ENCODE peak calls at places on chromosomes 11 and 22, in seven cellular contexts. H is fibroblast of mammary gland, S is GM10248, W is AG09319, R is pancreas, G is stomach, N is endothelial cell. Y is an unnamed sample.

GRCh38 chr11:125881291-125881690 is 6.2 kb upstream of the HYLS1 start:
- DNase-seq in H (no peak), S (no peak), W (no peak), R (no peak), G (no peak), N (no peak), Y (no peak)

GRCh38 chr11:22221143-22221542 is 28.3 kb downstream of the ANO5 start:
- DNase-seq in H (no peak), S (no peak), W (no peak), R (no peak), G (no peak), N (no peak), Y (no peak)

GRCh38 chr11:96817488-96817887 is 427.7 kb downstream of the JRKL start:
- DNase-seq in H (peak; percentile 9), S (no peak), W (no peak), R (no peak), G (no peak), N (no peak), Y (no peak)

GRCh38 chr11:44116433-44116832 is 21.0 kb downstream of the EXT2 start:
- DNase-seq in H (no peak), S (no peak), W (no peak), R (no peak), G (no peak), N (no peak), Y (no peak)

GRCh38 chr11:123083623-123084029 is 21.7 kb upstream of the HSPA8 start:
- DNase-seq in H (peak; percentile 99), S (no peak), W (peak; percentile 83), R (peak; percentile 71), G (peak; percentile 76), N (peak; percentile 14), Y (peak; percentile 91)

GRCh38 chr22:32685527-32685926 is 116.0 kb upstream of the TIMP3 start:
- DNase-seq in H (peak; percentile 15), S (no peak), W (no peak), R (no peak), G (no peak), N (no peak), Y (no peak)

GRCh38 chr11:12884751-12885318 is 124.3 kb upstream of the RASSF10 start:
- DNase-seq in H (no peak), S (no peak), W (no peak), R (no peak), G (no peak), N (no peak), Y (no peak)

GRCh38 chr22:48901324-48901723 is 926.3 kb downstream of the BRD1 start:
- DNase-seq in H (no peak), S (no peak), W (no peak), R (no peak), G (no peak), N (no peak), Y (peak; percentile 75)

GRCh38 chr11:19379465-19379864 is 138.7 kb upstream of the E2F8 start:
- DNase-seq in H (peak; percentile 86), S (no peak), W (no peak), R (no peak), G (no peak), N (no peak), Y (no peak)

GRCh38 chr22:50245214-50246072 is 620 bp upstream of the TUBGCP6 start:
- DNase-seq in H (no peak), S (no peak), W (no peak), R (no peak), G (no peak), N (no peak), Y (no peak)

GRCh38 chr11:19627566-19627965 is 85.1 kb upstream of the NAV2 start:
- DNase-seq in H (no peak), S (no peak), W (no peak), R (no peak), G (no peak), N (no peak), Y (no peak)

GRCh38 chr22:32917577-32918375 is 116.3 kb downstream of the TIMP3 start:
- DNase-seq in H (no peak), S (no peak), W (no peak), R (no peak), G (no peak), N (no peak), Y (no peak)

GRCh38 chr11:12125609-12126149 is 15.3 kb downstream of the MICAL2 start:
- DNase-seq in H (peak; percentile 58), S (no peak), W (no peak), R (no peak), G (no peak), N (no peak), Y (no peak)

GRCh38 chr22:45703758-45704157 is 32.1 kb downstream of the ATXN10 start:
- DNase-seq in H (no peak), S (no peak), W (no peak), R (no peak), G (no peak), N (no peak), Y (no peak)

DNA sequence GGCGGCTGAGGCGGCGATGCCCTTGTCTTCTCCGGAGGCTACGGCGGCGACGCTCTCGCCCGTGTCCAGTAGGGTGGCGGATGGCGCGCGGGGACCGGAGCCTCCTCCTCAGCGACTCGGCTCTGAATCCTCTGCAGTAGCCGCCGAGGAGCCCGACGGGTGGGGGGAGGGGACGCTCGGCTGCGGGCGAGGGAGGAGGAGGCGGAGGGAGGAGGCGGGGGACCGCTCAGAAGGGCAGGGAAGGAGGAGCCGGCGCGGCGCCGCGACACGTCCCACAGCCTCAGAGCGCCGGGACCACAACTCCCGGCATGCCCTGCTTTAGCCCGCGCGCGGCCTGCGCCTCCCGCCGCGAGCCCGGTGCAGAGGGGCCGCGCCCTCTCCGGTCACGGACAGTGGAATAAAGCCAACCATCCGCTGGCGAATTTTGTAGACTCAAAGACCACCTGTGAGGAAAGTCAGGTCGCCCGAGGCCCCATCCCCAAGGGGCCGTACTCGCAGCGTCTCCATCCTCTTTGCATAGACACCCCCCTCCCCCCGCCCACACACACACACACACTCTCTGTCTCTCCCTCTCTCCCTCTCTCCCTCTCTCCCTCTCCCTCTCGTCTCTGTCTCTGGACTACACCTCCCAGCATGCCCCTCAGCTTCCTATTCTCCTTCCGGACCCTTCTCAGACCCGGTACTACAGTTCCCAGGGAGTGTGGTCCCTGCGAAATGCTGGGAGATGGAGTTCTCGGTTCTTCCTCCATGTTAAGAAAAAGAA is at the start of gene FAM168A:
- DNase-seq in H (peak; percentile 97), S (peak; percentile 96), W (peak; percentile 91), R (peak; percentile 96), G (peak; percentile 96), N (peak; percentile 92), Y (peak; percentile 97)
- TF ChIP-seq CTCF in H (no peak), S (peak; percentile 18), W (no peak), R (no peak), G (peak; percentile 4), N (no peak), Y (peak; percentile 26)

GRCh38 chr11:71998649-71999310 is at the start of gene IL18BP:
- DNase-seq in H (no peak), S (peak; percentile 65), W (no peak), R (no peak), G (no peak), N (peak; percentile 23), Y (peak; percentile 74)
- TF ChIP-seq CTCF in H (no peak), S (no peak), W (no peak), R (no peak), G (no peak), N (no peak), Y (no peak)

GRCh38 chr11:74842967-74843366 is 94.3 kb downstream of the RNF169 start:
- DNase-seq in H (no peak), S (no peak), W (no peak), R (no peak), G (no peak), N (no peak), Y (no peak)
- TF ChIP-seq CTCF in H (no peak), S (peak; percentile 26), W (no peak), R (no peak), G (no peak), N (no peak), Y (no peak)

DNA sequence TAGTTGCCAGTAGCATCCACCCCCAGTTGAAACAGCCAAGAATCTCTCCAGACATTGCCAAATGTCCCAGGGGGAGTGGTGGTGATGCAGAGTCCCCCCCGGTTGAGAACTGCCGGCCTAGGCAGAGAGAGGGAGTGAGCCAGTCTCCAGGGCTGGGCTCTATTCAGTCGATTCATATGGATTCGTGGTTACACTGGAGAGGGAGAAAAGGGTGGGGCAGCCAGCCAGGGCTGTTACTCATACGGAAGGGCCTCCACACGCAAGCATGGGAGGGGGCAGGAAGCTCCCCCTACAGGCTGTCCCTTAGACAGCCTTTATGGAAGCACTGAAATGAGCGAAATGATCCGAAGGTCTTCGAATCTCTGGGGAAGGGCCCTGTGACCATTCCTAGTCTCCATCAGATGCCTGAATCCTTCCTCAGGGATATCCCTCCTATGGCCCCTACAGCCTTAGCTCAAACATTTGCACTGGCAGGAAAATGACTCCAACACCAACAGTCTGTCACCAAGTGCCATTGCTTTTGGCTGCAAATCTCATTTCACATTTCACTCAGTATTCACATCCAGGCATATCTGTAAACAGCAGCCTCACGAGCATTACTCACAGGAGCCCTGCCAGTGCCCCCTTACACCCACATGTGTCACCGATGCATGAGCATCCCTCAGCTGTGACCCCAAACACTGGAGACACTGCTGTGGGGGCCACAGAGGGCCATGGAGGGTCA is 18.4 kb upstream of the TLCD5 start:
- DNase-seq in H (peak; percentile 94), S (no peak), W (peak; percentile 74), R (no peak), G (peak; percentile 69), N (no peak), Y (no peak)
- TF ChIP-seq CTCF in H (peak; percentile 74), S (peak; percentile 7), W (peak; percentile 69), R (no peak), G (no peak), N (no peak), Y (peak; percentile 59)

DNA sequence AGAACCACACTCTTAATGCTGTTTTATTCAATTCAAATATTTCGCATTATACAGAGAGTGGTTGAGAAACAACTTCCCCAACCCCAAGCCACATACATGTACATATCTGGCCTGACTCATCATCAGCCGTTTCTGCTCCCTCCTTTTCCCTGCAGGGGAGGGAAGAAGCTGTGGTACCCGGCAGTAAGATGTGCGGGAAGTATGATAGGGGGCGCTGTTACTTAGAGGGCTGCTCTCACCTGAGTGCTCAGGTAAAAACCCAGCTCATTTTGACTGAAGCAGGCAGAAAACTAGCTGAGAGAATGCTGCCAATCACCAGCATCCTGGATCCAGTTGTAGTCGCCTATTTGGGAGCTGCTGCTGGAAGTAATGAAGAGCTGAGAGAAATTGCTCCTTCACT is 85.6 kb downstream of the NELL1 start:
- DNase-seq in H (no peak), S (no peak), W (no peak), R (no peak), G (no peak), N (no peak), Y (no peak)
- TF ChIP-seq CTCF in H (no peak), S (no peak), W (no peak), R (no peak), G (no peak), N (no peak), Y (no peak)

DNA sequence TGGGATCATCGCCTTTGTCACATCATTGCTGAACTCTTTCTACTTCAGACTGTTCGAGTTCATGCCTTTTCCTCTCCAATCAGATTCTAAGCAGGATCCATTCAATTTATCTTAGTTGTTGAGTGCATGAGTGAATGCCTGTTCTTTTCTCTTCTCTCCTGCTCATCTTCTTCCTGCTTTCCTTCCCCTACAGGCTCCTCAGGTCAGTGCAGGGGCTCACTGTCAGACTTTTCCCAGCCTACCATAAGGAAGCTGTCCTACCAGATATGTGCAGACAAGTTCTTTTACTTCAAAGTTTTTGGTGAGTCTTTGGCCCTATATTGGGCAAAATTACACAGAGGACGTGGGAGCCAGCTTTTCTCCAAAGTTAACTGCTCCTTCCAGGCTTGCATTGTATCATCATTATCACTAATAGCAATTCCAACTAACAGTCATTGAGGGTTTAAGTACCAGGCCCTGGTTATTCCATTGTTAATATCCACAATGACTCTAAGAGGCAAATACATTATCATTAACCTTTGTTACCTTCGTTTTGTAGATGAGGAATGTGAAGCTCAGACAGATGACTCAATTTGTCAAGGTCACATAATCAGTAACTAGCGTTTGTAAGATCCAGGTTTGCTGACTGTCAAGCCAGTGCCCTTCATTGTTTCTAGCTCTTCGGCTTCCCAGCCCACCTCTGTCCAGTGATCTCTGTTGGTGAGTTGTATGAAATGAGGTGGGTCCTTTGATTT is 30.4 kb downstream of the OR6Q1 start:
- DNase-seq in H (peak; percentile 8), S (no peak), W (no peak), R (no peak), G (no peak), N (no peak), Y (no peak)
- TF ChIP-seq CTCF in H (peak; percentile 32), S (no peak), W (no peak), R (no peak), G (no peak), N (peak; percentile 35), Y (no peak)

Y was measured in osteocyte.